ENCODE peak calls at places on chromosomes 7 and 10, in seven cellular contexts. B is cardiac muscle cell; V is CD8-positive, alpha-beta memory T cell; L is adrenal gland; X is IMR-90; F is mesenchymal stem cell; A is ascending aorta. O is an unnamed sample. For H3K9me3, the result is how much of the 10 kb centered on the place peaks cover.

GRCh38 chr7:140526214-140526613 is 46.9 kb upstream of the MKRN1 start:
- DNase-seq in B (no peak), V (no peak), L (no peak), X (no peak), F (no peak), A (no peak), O (no peak)

GRCh38 chr7:105141068-105141467 is 127.1 kb downstream of the KMT2E start:
- DNase-seq in B (peak), V (no peak), L (no peak), X (peak), F (peak), A (no peak), O (no peak)

GRCh38 chr7:91911121-91911520 is 29.5 kb upstream of the AKAP9 start:
- DNase-seq in B (no peak), V (no peak), L (no peak), X (no peak), F (no peak), A (no peak), O (no peak)

GRCh38 chr7:90492250-90492649 is 22.8 kb downstream of the PTTG1IP2 start:
- DNase-seq in B (no peak), V (no peak), L (no peak), X (no peak), F (no peak), A (no peak), O (no peak)

GRCh38 chr7:15862016-15862780 is 175.7 kb upstream of the MEOX2 start:
- DNase-seq in B (no peak), V (no peak), L (no peak), X (no peak), F (no peak), A (no peak), O (no peak)

GRCh38 chr10:34405611-34406462 is 409.3 kb downstream of the PARD3 start:
- DNase-seq in B (peak), V (no peak), L (no peak), X (peak), F (peak), A (no peak), O (no peak)

GRCh38 chr10:30849636-30850035 is 182.0 kb downstream of the ZNF438 start:
- DNase-seq in B (no peak), V (no peak), L (no peak), X (no peak), F (no peak), A (no peak), O (no peak)

GRCh38 chr10:79292789-79293746 is 54.2 kb upstream of the PPIF start:
- DNase-seq in B (no peak), V (no peak), L (no peak), X (no peak), F (no peak), A (no peak), O (no peak)

GRCh38 chr7:43649755-43650274 is 66.9 kb downstream of the STK17A start:
- DNase-seq in B (no peak), V (peak), L (no peak), X (peak), F (peak), A (no peak), O (no peak)

GRCh38 chr7:22935269-22935668 is 78.7 kb downstream of the HYCC1 start:
- DNase-seq in B (peak), V (no peak), L (no peak), X (peak), F (peak), A (no peak), O (peak)

GRCh38 chr10:103696094-103696410 is 159.3 kb downstream of the SH3PXD2A start:
- DNase-seq in B (no peak), V (no peak), L (no peak), X (no peak), F (no peak), A (no peak), O (no peak)

GRCh38 chr10:5068274-5069017 is 25.8 kb upstream of the AKR1C3 start:
- DNase-seq in B (no peak), V (no peak), L (no peak), X (no peak), F (no peak), A (no peak), O (no peak)

GRCh38 chr10:14560274-14560673 is 214.4 kb downstream of the FAM107B start:
- DNase-seq in B (peak), V (peak), L (no peak), X (peak), F (peak), A (no peak), O (peak)

GRCh38 chr7:1899201-1899600 is 229.1 kb downstream of the ELFN1 start:
- DNase-seq in B (peak), V (no peak), L (no peak), X (peak), F (no peak), A (no peak), O (peak)

GRCh38 chr10:101075775-101076174 is 14.0 kb downstream of the KAZALD1 start:
- DNase-seq in B (no peak), V (no peak), L (no peak), X (no peak), F (no peak), A (no peak), O (no peak)

GRCh38 chr7:33108931-33109757 is at the start of gene RP9:
- DNase-seq in B (peak), V (peak), L (peak), X (peak), F (peak), A (no peak), O (peak)

GRCh38 chr7:39644170-39644569 is 20.8 kb downstream of the RALA start:
- DNase-seq in B (peak), V (no peak), L (no peak), X (peak), F (peak), A (no peak), O (no peak)

GRCh38 chr7:30068117-30068516 is 39.9 kb downstream of the PLEKHA8 start:
- DNase-seq in B (peak), V (no peak), L (no peak), X (peak), F (peak), A (no peak), O (peak)

GRCh38 chr10:33955676-33956075 is 621.2 kb upstream of the NRP1 start:
- DNase-seq in B (no peak), V (no peak), L (no peak), X (peak), F (no peak), A (no peak), O (peak)

GRCh38 chr7:100171087-100171681 is 2.8 kb upstream of the GAL3ST4 start:
- DNase-seq in B (no peak), V (peak), L (no peak), X (no peak), F (no peak), A (no peak), O (no peak)

GRCh38 chr7:47931788-47932425 is 16.4 kb downstream of the PKD1L1 start:
- DNase-seq in B (peak), V (no peak), L (no peak), X (peak), F (peak), A (no peak), O (peak)

GRCh38 chr10:131200856-131201470 is 110.6 kb downstream of the TCERG1L start:
- DNase-seq in B (no peak), V (peak), L (no peak), X (no peak), F (no peak), A (no peak), O (no peak)

GRCh38 chr7:27636326-27637006 is 26.2 kb downstream of the HIBADH start:
- DNase-seq in B (peak), V (no peak), L (no peak), X (no peak), F (no peak), A (no peak), O (no peak)

GRCh38 chr7:46993396-46993795 is 588.5 kb downstream of the TNS3 start:
- DNase-seq in B (peak), V (no peak), L (no peak), X (peak), F (peak), A (no peak), O (no peak)

GRCh38 chr10:77286851-77287250 is 350.8 kb downstream of the KCNMA1 start:
- DNase-seq in B (no peak), V (no peak), L (no peak), X (no peak), F (no peak), A (no peak), O (no peak)

GRCh38 chr7:66426996-66427395 is 201.7 kb upstream of the KCTD7 start:
- DNase-seq in B (peak), V (no peak), L (no peak), X (no peak), F (no peak), A (no peak), O (no peak)

GRCh38 chr7:95245828-95246227 is 78.5 kb downstream of the PON1 start:
- DNase-seq in B (peak), V (no peak), L (no peak), X (no peak), F (no peak), A (no peak), O (no peak)

GRCh38 chr7:228610-229009 is 36.2 kb downstream of the FAM20C start:
- DNase-seq in B (no peak), V (no peak), L (no peak), X (no peak), F (no peak), A (no peak), O (no peak)

GRCh38 chr10:75406158-75407065 is 4.8 kb upstream of the ZNF503 start:
- DNase-seq in B (no peak), V (no peak), L (no peak), X (no peak), F (no peak), A (no peak), O (no peak)

GRCh38 chr10:75404335-75405200 is 3.0 kb upstream of the ZNF503 start:
- DNase-seq in B (no peak), V (no peak), L (peak), X (no peak), F (no peak), A (no peak), O (no peak)

GRCh38 chr10:75404023-75404334 is 2.4 kb upstream of the ZNF503 start:
- DNase-seq in B (no peak), V (no peak), L (no peak), X (no peak), F (no peak), A (no peak), O (no peak)

GRCh38 chr10:75407296-75407715 is 5.7 kb upstream of the ZNF503 start:
- DNase-seq in B (no peak), V (no peak), L (no peak), X (no peak), F (no peak), A (no peak), O (no peak)

DNA sequence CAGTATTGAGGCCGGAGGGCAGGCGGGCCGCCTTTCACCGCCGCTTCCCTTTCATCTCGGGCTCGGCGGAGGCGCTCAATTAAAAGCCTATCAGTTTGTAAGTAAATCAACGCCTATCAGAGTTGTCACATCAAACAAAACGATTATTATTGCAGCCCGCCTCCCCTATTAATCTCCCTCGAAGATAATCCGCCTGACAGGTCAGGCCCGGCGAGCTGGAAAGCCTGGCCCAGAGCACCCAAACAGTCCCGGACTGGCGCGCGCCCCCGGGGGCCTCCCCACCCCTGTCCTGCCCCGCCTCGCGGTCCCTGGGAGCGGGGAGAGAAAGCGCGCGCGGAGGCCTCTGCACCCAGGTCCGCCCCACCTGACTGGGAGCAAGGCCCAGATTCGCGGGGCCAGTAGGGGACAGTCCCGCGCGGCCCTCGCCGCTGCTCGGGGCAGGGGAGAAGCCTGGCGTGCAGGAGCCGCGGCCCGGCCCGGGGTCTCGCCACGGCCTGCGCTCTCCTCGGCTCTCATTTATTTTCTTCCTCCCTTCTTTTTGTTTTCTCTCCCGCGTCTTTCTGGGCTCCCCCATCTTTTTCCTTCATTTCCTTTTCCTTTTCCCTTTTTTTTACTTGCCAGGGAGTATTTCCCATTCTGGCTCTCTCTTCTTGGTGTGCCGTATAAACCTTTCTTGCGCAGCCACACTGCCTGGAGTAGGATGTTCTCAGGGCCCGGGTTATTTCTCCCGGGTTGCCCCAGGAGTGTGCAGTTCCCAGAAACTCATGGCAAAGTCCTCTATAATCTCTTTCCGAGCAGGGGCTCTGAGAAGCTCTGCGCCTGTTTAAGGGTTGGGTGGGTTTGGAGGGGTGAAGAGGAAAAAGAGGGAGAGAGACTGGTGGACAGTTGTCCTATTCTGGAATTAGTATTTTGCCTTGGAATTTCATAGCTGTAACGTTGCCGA is 3.9 kb upstream of the ZNF503 start:
- DNase-seq in B (no peak), V (no peak), L (peak), X (no peak), F (no peak), A (no peak), O (no peak)
- H3K4me3 ChIP-seq in B (peak), V (no peak), L (no peak), X (no peak), F (peak), A (peak), O (no peak)

DNA sequence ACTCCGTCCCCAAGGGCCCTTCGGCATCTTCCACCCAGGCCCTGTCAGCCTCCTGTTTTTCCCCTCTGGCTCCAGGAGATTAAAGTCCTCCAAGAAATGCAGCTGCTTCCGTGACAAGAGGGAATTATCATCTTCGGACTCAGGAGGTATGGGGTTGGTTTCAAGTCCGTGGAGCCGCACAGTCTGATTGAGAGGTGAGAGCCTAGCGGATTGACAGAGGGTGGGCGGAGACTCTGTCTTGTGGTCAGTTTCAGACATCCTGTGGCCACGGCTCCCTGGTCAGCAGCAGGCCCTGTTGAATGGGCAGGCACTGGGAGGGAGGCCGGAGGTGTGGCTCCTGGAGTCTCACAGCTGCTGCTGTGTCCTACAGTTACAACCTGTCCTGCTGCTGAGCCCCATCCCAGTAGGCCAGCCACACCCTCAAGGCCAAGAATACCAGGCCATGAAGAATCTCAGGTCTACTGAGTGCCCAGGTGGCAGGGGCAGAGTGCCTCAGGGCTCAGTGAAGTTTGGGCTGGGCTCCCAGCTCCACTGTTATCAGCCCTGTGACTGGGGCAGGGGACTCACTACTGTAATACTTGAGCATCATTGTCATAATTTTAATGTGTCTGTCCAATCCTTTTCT is 49.3 kb upstream of the ZNF716 start:
- DNase-seq in B (no peak), V (no peak), L (no peak), X (no peak), F (no peak), A (no peak), O (no peak)
- H3K9me3 ChIP-seq in B (under half), V (under half), L (under half), X (under half), F (under half), A (under half), O (under half)

DNA sequence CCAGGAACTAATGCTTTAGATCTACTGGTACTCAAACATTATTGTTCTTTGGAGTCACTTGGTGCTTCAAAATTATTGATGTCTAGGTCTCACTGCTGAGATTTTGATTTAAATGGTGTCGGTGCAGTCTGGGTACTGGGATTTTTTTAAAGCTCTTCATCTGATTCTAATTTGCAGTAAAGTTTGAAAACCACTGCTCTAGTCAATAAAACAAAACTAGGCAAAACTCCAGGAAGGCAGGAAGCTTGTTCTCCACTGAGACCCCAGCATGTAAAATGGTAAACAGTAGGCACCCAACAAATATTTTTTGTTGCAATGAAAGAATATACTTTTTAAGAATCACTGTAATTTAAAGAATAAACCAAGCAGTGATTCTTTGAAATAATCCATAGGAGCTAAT is 49.7 kb downstream of the ADD3 start:
- DNase-seq in B (no peak), V (no peak), L (no peak), X (no peak), F (no peak), A (no peak), O (no peak)
- H3K4me3 ChIP-seq in B (no peak), V (peak), L (no peak), X (no peak), F (no peak), A (no peak), O (no peak)

DNA sequence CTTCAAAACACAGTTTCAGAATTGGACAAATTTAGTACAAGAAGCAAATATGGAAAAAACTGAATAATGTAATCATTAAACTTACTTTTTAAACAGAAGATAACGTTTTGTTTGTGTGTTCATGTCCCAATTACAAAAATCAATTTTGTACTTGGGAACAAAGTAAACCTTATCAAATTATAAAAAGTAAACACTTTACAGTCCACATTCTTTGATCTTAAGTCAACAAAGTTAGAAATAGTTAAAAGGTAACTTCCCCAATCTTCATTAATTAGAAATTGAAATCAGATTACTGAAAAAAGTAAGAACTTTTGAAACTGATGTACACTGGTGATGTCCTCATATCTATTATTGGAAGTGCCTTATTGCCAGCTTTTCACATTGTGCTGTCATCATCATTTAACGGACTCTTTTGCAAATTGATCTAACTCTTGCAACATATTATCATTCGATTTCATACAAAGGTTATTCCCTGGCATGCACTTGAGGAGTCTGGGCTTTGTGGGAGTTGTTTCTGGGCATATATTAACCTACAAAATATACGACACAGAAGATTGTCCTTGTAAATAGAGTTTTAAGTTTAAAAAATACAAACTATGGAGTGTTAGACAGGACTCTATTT is 15.1 kb upstream of the CYP2E1 start:
- DNase-seq in B (no peak), V (no peak), L (no peak), X (no peak), F (no peak), A (no peak), O (no peak)
- H3K9me3 ChIP-seq in B (under half), V (under half), L (under half), X (under half), F (under half), A (under half), O (under half)

GRCh38 chr10:133150656-133151055 is 9.4 kb upstream of the KNDC1 start:
- DNase-seq in B (no peak), V (no peak), L (peak), X (no peak), F (no peak), A (no peak), O (no peak)

GRCh38 chr10:133154996-133155778 is 4.8 kb upstream of the KNDC1 start:
- DNase-seq in B (no peak), V (no peak), L (peak), X (no peak), F (no peak), A (no peak), O (no peak)

GRCh38 chr10:133154411-133154810 is 5.6 kb upstream of the KNDC1 start:
- DNase-seq in B (no peak), V (no peak), L (no peak), X (no peak), F (no peak), A (no peak), O (no peak)

GRCh38 chr10:133151528-133151927 is 8.5 kb upstream of the KNDC1 start:
- DNase-seq in B (no peak), V (no peak), L (peak), X (no peak), F (no peak), A (no peak), O (no peak)

GRCh38 chr10:133150226-133150625 is 9.8 kb upstream of the KNDC1 start:
- DNase-seq in B (no peak), V (no peak), L (no peak), X (no peak), F (no peak), A (no peak), O (no peak)
- H3K4me3 ChIP-seq in B (no peak), V (no peak), L (no peak), X (no peak), F (no peak), A (no peak), O (no peak)

GRCh38 chr10:89431977-89432376 is 17.6 kb downstream of the IFIT5 start:
- DNase-seq in B (peak), V (no peak), L (no peak), X (peak), F (peak), A (no peak), O (no peak)
- H3K9me3 ChIP-seq in B (under half), V (under half), L (under half), X (under half), F (under half), A (under half), O (under half)

O was measured in MG63.